ENCODE peak calls at places on chromosomes 12 and 14, in six cellular contexts. Y, W, Q, S, K and E are unnamed samples.

GRCh38 chr12:176321-177181 is 37.4 kb downstream of the SLC6A12 start:
- DNase-seq in Y (no peak), W (no peak), Q (no peak), S (peak; percentile 61), K (peak; percentile 7), E (peak; percentile 35)

GRCh38 chr12:88884600-88884999 is 304.3 kb upstream of the KITLG start:
- DNase-seq in Y (peak; percentile 23), W (no peak), Q (no peak), S (no peak), K (no peak), E (no peak)

GRCh38 chr12:130764073-130764472 is 48.0 kb upstream of the RIMBP2 start:
- DNase-seq in Y (peak; percentile 53), W (no peak), Q (peak; percentile 7), S (no peak), K (peak; percentile 11), E (peak; percentile 34)

GRCh38 chr12:116402163-116402939 is 124.9 kb upstream of the MED13L start:
- DNase-seq in Y (no peak), W (no peak), Q (no peak), S (no peak), K (no peak), E (no peak)

GRCh38 chr12:121849660-121850059 is 9.0 kb downstream of the HPD start:
- DNase-seq in Y (no peak), W (no peak), Q (no peak), S (no peak), K (no peak), E (peak; percentile 64)

GRCh38 chr12:32032205-32032810 is 73.1 kb downstream of the RESF1 start:
- DNase-seq in Y (no peak), W (no peak), Q (peak; percentile 87), S (no peak), K (no peak), E (no peak)

GRCh38 chr14:45610303-45610702 is 357.3 kb upstream of the MIS18BP1 start:
- DNase-seq in Y (no peak), W (no peak), Q (peak; percentile 4), S (no peak), K (no peak), E (no peak)

GRCh38 chr14:30375280-30375892 is 183.6 kb upstream of the G2E3 start:
- DNase-seq in Y (no peak), W (peak; percentile 9), Q (peak; percentile 68), S (peak; percentile 76), K (peak; percentile 64), E (peak; percentile 61)

GRCh38 chr12:109301643-109302176 is 7.4 kb downstream of the FOXN4 start:
- DNase-seq in Y (no peak), W (no peak), Q (no peak), S (no peak), K (no peak), E (no peak)

GRCh38 chr14:74936151-74936550 is 13.1 kb upstream of the RPS6KL1 start:
- DNase-seq in Y (no peak), W (no peak), Q (no peak), S (no peak), K (no peak), E (no peak)

GRCh38 chr12:48454675-48455074 is 17.7 kb upstream of the ANP32D start:
- DNase-seq in Y (no peak), W (no peak), Q (peak; percentile 59), S (peak; percentile 5), K (peak; percentile 47), E (peak; percentile 45)

GRCh38 chr14:101475468-101476257 is 85.6 kb upstream of the DIO3 start:
- DNase-seq in Y (no peak), W (peak; percentile 72), Q (no peak), S (peak; percentile 29), K (no peak), E (peak; percentile 76)

GRCh38 chr12:75954749-75955148 is 76.8 kb downstream of the PHLDA1 start:
- DNase-seq in Y (no peak), W (no peak), Q (no peak), S (no peak), K (no peak), E (no peak)

GRCh38 chr14:76081642-76082041 is 70.1 kb upstream of the GPATCH2L start:
- DNase-seq in Y (no peak), W (no peak), Q (no peak), S (no peak), K (no peak), E (no peak)

GRCh38 chr12:50105913-50106450 is 2.2 kb downstream of the GPD1 start:
- DNase-seq in Y (no peak), W (no peak), Q (no peak), S (no peak), K (no peak), E (no peak)
- H3K4me3 ChIP-seq in Y (no peak overlapping the region), W (no peak overlapping the region), Q (no peak overlapping the region), S (no peak overlapping the region), K (no peak overlapping the region), E (no peak overlapping the region)

DNA sequence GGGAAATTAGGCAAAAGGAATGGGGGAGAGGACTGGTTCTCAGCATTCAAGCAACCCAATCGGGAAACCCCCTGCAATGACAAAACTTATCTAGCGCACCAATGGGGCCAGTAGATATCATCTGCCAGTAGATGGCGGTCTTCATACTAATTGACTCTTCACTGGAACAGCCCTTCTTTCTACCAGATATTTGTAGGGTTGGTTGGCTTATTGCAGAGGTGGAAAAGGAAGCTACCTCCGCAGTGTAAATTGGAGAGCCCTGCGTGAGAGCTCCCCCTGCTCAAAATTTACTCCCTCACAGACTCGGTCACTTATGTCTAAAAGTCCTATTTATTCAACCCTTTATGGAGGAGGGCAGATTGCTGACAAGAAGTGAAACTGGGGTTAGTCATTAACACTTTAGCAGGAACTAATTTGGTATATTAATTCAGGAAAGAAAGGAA is 166.1 kb upstream of the CCND2 start:
- DNase-seq in Y (peak; percentile 86), W (peak; percentile 27), Q (peak; percentile 50), S (peak; percentile 55), K (peak; percentile 67), E (peak; percentile 89)
- TF ChIP-seq MYC in Y (no peak), W (no peak), Q (no peak), S (no peak), K (no peak), E (no peak)

DNA sequence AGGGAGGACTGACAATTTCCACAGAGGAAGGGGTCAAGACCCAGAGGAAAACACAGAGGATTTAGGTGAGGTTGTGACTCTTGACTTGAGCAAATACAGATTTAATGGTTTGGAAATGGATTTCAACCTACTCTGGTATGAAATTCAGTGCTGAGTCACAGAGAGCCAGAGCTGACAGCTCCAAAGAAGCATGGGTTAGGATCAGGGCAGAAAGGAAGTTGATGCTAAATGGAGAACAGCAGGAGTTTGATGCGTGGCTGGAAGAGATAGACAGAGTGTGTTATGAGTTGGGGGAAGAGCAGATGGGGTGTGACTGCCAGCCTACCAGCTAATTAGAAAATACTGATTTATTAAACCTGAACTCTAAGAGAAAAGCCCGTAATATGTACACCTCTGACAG is 272.6 kb downstream of the FOXG1 start:
- DNase-seq in Y (no peak), W (no peak), Q (no peak), S (no peak), K (no peak), E (no peak)
- TF ChIP-seq MAX in Y (no peak), W (no peak), Q (no peak), S (no peak), K (no peak), E (no peak)

GRCh38 chr12:112126916-112127315 is 1.6 kb downstream of the TRAFD1 start:
- DNase-seq in Y (no peak), W (no peak), Q (no peak), S (no peak), K (no peak), E (no peak)
- H3K4me3 ChIP-seq in Y (peak overlapping the region; percentile 98), W (no peak overlapping the region), Q (no peak overlapping the region), S (no peak overlapping the region), K (peak overlapping the region; percentile 88), E (no peak overlapping the region)

DNA sequence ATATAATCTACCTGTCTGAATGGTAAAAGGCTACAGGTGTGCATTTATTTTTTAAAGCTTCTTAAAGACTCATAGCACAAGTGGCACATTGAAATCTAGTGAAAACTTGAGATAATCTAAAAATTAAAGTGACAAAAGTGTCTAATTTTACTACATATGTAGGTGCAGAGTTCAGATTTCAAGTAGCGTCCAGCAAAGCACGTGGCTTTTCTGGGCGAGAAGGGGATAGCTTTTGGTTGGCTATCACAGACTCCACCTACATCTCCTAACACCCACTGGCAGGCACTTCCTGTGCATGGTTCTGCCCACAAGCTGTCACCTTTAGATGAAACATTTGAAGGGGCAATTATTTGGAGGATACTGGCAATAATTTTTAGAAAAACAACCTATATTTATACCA is 1.9 kb upstream of the PITPNM2 start:
- DNase-seq in Y (no peak), W (no peak), Q (no peak), S (no peak), K (no peak), E (peak; percentile 46)
- TF ChIP-seq MYC in Y (no peak), W (no peak), Q (no peak), S (no peak), K (no peak), E (no peak)

GRCh38 chr14:103132381-103133212 is 9.3 kb downstream of the TNFAIP2 start:
- DNase-seq in Y (no peak), W (no peak), Q (no peak), S (peak; percentile 62), K (no peak), E (no peak)
- TF ChIP-seq MAX in Y (no peak), W (no peak), Q (peak; percentile 77), S (no peak), K (peak; percentile 45), E (peak; percentile 63)

GRCh38 chr12:93376436-93377251 is 1.1 kb upstream of the NUDT4 start:
- DNase-seq in Y (no peak), W (no peak), Q (peak; percentile 55), S (peak; percentile 71), K (peak; percentile 90), E (peak; percentile 51)
- H3K4me3 ChIP-seq in Y (peak overlapping the region; percentile 69), W (peak overlapping the region; percentile 64), Q (peak overlapping the region; percentile 44), S (peak overlapping the region; percentile 89), K (peak overlapping the region; percentile 97), E (no peak overlapping the region)

GRCh38 chr14:60565211-60565610 is 56.3 kb downstream of the SIX6 start:
- DNase-seq in Y (no peak), W (no peak), Q (no peak), S (no peak), K (no peak), E (no peak)

GRCh38 chr14:60563113-60563512 is 54.2 kb downstream of the SIX6 start:
- DNase-seq in Y (no peak), W (no peak), Q (no peak), S (no peak), K (no peak), E (no peak)

GRCh38 chr14:60561845-60562746 is 53.1 kb downstream of the SIX6 start:
- DNase-seq in Y (peak; percentile 19), W (peak; percentile 52), Q (peak; percentile 59), S (peak; percentile 45), K (peak; percentile 61), E (peak; percentile 67)
- TF ChIP-seq MYC in Y (no peak), W (no peak), Q (no peak), S (no peak), K (no peak), E (no peak)

DNA sequence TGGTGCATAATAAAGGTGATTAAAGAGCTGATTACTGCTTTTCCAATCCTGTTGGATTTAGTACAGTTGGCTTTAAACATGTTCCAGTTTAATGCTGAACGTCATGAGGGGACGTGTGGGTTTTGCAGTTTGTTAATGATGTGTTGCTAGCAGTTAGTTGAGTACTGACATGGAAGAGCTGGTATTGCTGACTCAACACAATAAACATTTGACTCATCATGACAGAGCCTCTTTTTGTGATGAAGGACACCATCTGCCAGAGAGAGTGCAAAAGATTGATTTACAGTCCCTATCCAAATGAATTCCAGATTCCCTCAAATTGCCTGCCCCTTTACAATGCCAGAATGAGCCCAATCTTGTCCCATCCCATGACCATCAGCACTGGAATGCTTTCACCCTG is 346.2 kb upstream of the PRICKLE1 start:
- DNase-seq in Y (no peak), W (no peak), Q (no peak), S (no peak), K (no peak), E (no peak)
- TF ChIP-seq MAX in Y (no peak), W (no peak), Q (no peak), S (no peak), K (no peak), E (no peak)